ENCODE peak calls at places on chromosomes 12 and 14, in five cellular contexts. C, L, Z, W and R are unnamed samples.

GRCh38 chr12:113980537-113981337 is 14.6 kb upstream of the RBM19 start:
- DNase-seq in C (peak; percentile 51), L (peak; percentile 33), Z (no peak), W (peak; percentile 85), R (no peak)

GRCh38 chr12:66952668-66953067 is 273.8 kb upstream of the GRIP1 start:
- DNase-seq in C (no peak), L (no peak), Z (no peak), W (no peak), R (no peak)

GRCh38 chr12:102427542-102427923 is 52.8 kb downstream of the IGF1 start:
- DNase-seq in C (no peak), L (no peak), Z (no peak), W (no peak), R (no peak)

GRCh38 chr14:103057028-103057371 is 349 bp downstream of the CDC42BPB start:
- DNase-seq in C (no peak), L (no peak), Z (no peak), W (peak; percentile 29), R (no peak)

GRCh38 chr14:30064454-30064853 is 136.8 kb upstream of the PRKD1 start:
- DNase-seq in C (peak; percentile 11), L (no peak), Z (no peak), W (no peak), R (no peak)

GRCh38 chr12:95458761-95459160 is 15.2 kb upstream of the METAP2 start:
- DNase-seq in C (no peak), L (no peak), Z (no peak), W (no peak), R (no peak)

GRCh38 chr14:59343585-59343984 is 121.6 kb downstream of the GPR135 start:
- DNase-seq in C (no peak), L (no peak), Z (no peak), W (no peak), R (no peak)

GRCh38 chr14:88848571-88848970 is 24.1 kb downstream of the TTC8 start:
- DNase-seq in C (no peak), L (no peak), Z (no peak), W (no peak), R (no peak)

GRCh38 chr14:103422981-103423600 is 37.9 kb downstream of the MARK3 start:
- DNase-seq in C (peak; percentile 76), L (no peak), Z (no peak), W (no peak), R (no peak)

GRCh38 chr12:55188974-55189556 is 31.8 kb upstream of the OR10A7 start:
- DNase-seq in C (peak; percentile 74), L (peak; percentile 58), Z (no peak), W (peak; percentile 90), R (peak; percentile 51)

GRCh38 chr12:69354561-69355187 is 4.9 kb upstream of the YEATS4 start:
- DNase-seq in C (no peak), L (no peak), Z (no peak), W (no peak), R (no peak)

GRCh38 chr12:104455594-104456416 is 943 bp upstream of the CHST11 start:
- DNase-seq in C (no peak), L (no peak), Z (no peak), W (no peak), R (no peak)

GRCh38 chr14:55071051-55071450 is 19.6 kb downstream of the MAPK1IP1L start:
- DNase-seq in C (no peak), L (no peak), Z (no peak), W (no peak), R (no peak)

GRCh38 chr12:2751686-2752085 is 43.1 kb upstream of the FKBP4 start:
- DNase-seq in C (no peak), L (no peak), Z (no peak), W (no peak), R (no peak)

GRCh38 chr14:53855574-53855973 is 101.1 kb downstream of the BMP4 start:
- DNase-seq in C (no peak), L (no peak), Z (no peak), W (no peak), R (no peak)